ENCODE peak calls at places on chromosomes 6 and 20, in seven cellular contexts. E is HCT116, C is PC-3, D is mammary epithelial cell, W is H1, L is GM23248, R is trophoblast cell. J is an unnamed sample. For H3K36me3 and H3K79me2, the result is how much of the 10 kb centered on the place peaks cover.

GRCh38 chr6:108946695-108947094 is 98.5 kb downstream of the ARMC2 start:
- DNase-seq in L (peak), R (no peak), W (no peak), D (no peak), E (no peak), C (no peak), J (no peak)

GRCh38 chr20:36893801-36894200 is 17.9 kb downstream of the TLDC2 start:
- DNase-seq in C (no peak), R (no peak), D (no peak), W (no peak), L (no peak), E (no peak), J (no peak)

GRCh38 chr6:34022250-34022872 is 123.5 kb downstream of the GRM4 start:
- DNase-seq in C (no peak), W (no peak), L (no peak), D (no peak), E (no peak), R (no peak), J (no peak)

GRCh38 chr6:42551202-42551601 is 12.6 kb upstream of the UBR2 start:
- DNase-seq in W (no peak), C (no peak), E (no peak), D (no peak), L (peak), R (no peak), J (peak)

GRCh38 chr6:40957616-40958492 is 81.2 kb downstream of the UNC5CL start:
- DNase-seq in W (no peak), C (peak), L (peak), E (peak), D (peak), R (no peak), J (peak)

GRCh38 chr6:158784505-158784904 is 34.7 kb downstream of the EZR start:
- DNase-seq in L (peak), R (peak), W (no peak), E (no peak), D (peak), C (peak), J (peak)

GRCh38 chr20:8152183-8152582 is 20.1 kb downstream of the PLCB1 start:
- DNase-seq in R (no peak), L (peak), C (peak), E (no peak), D (no peak), W (no peak), J (peak)

GRCh38 chr20:53126185-53126584 is 154.0 kb downstream of the TSHZ2 start:
- DNase-seq in C (no peak), E (no peak), L (no peak), R (no peak), D (peak), W (no peak), J (peak)

GRCh38 chr6:110557226-110557625 is 80.8 kb upstream of the SLC22A16 start:
- DNase-seq in W (no peak), L (no peak), C (no peak), R (peak), D (no peak), E (no peak), J (no peak)

GRCh38 chr6:2477723-2478122 is 232.3 kb upstream of the GMDS start:
- DNase-seq in W (no peak), R (peak), D (no peak), L (no peak), C (no peak), E (no peak), J (no peak)

GRCh38 chr20:63519765-63520593 is 586 bp upstream of the PPDPF start:
- DNase-seq in L (peak), R (peak), E (no peak), D (peak), W (no peak), C (peak), J (peak)

GRCh38 chr6:139080255-139080920 is 51.8 kb downstream of the ABRACL start:
- DNase-seq in D (peak), C (peak), E (no peak), L (peak), W (no peak), R (no peak), J (no peak)
- H3K36me3 ChIP-seq in D (under half), C (under half), E (under half), L (under half), W (under half), R (under half), J (under half)

GRCh38 chr20:30168800-30169138 is 1088.7 kb upstream of the DEFB115 start:
- DNase-seq in W (no peak), E (no peak), D (no peak), R (no peak), L (no peak), C (no peak), J (no peak)

GRCh38 chr20:30168025-30168799 is 1089.3 kb upstream of the DEFB115 start:
- DNase-seq in L (peak), R (peak), C (no peak), E (no peak), W (no peak), D (no peak), J (no peak)

GRCh38 chr20:30167540-30167939 is 1089.9 kb upstream of the DEFB115 start:
- DNase-seq in W (no peak), C (no peak), L (no peak), D (no peak), R (no peak), E (no peak), J (no peak)
- H3K4me3 ChIP-seq in W (no peak), C (no peak), L (no peak), D (no peak), R (peak), E (no peak), J (no peak)

DNA sequence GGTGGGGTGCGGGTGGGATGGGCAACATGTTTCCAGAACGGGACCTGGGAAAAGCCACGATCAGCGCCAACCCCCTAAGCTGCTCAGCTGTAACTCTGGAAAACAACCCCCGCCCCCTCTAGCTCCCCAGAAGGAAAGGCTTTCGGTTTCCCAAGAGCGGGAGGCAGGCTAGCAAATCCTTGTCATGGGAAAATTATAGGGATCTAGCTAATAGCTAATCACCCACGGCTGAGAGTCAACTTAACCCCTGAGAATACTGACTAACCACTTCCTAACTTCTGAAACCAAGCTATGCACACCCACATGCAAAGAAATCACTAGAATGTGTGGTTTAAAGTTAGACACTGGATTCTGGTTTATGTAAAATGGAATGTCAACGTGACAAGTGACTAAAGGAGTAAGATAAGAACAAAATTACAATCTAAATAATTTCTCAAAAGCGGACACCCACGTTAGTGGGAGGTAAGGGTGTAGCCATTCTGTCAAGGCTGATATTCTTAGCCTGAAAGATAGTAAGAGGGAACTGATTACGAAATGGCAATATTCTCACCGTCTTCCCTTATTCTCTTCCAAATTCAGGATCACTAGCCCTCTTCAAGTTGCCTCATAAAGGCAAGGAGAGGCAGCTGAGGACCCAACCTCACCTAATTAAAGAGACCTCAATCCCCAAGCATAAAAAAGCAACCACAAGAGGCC is 20.1 kb downstream of the JAG1 start:
- DNase-seq in D (no peak), C (no peak), W (no peak), E (no peak), R (peak), L (peak), J (peak)
- H3K79me2 ChIP-seq in D (half or more), C (half or more), W (under half), E (under half), R (under half), L (under half), J (under half)

GRCh38 chr6:7311920-7312615 is 931 bp downstream of the SSR1 start:
- DNase-seq in L (peak), R (peak), D (peak), C (peak), E (no peak), W (no peak), J (peak)

GRCh38 chr6:7315684-7316366 is 2.8 kb upstream of the SSR1 start:
- DNase-seq in D (no peak), R (no peak), C (no peak), L (no peak), W (no peak), E (no peak), J (no peak)

GRCh38 chr6:7312616-7313504 is at the start of gene SSR1:
- DNase-seq in W (peak), R (peak), E (peak), L (peak), C (peak), D (peak), J (peak)

GRCh38 chr6:7314414-7314813 is 1.4 kb upstream of the SSR1 start:
- DNase-seq in W (no peak), R (no peak), D (no peak), C (no peak), E (no peak), L (no peak), J (no peak)

DNA sequence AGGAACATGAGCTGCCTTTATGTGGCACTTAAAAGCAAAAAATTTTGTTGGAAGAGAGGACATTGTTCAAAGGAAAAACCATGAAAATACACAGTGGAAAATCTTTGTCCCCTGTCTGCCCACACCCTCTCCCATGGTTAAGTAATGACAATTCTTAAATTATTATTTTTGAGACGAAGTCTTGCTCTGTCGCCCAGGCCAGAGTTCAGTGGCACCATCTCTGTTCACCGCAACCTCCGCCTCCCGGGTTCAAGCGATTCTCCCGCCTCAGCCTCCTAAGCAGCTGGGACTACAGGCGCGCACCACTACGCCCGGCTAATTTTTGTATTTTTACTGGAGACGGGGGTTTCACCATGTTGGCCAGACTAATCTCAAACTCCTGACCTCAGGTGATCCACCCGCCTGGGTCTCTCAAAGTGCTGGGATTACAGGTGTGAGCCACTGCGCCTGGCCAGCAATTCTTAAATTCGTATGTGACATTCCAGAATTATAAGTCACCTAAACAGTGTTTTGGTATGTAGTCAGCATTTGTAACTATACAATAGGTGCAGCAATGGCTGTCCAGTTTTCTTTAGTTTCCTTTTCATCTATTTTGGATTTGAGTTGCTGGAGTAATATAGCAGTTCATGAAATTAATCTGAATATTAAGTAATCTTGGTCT is 636 bp upstream of the SSR1 start:
- DNase-seq in C (peak), D (no peak), W (no peak), E (no peak), L (no peak), R (peak), J (no peak)
- H3K36me3 ChIP-seq in C (under half), D (under half), W (under half), E (under half), L (under half), R (under half), J (under half)

GRCh38 chr20:60024245-60024644 is 66.0 kb downstream of the CDH26 start:
- DNase-seq in D (no peak), W (no peak), C (no peak), L (no peak), E (no peak), R (no peak), J (no peak)
- H3K4me3 ChIP-seq in D (no peak), W (no peak), C (no peak), L (no peak), E (no peak), R (no peak), J (no peak)

DNA sequence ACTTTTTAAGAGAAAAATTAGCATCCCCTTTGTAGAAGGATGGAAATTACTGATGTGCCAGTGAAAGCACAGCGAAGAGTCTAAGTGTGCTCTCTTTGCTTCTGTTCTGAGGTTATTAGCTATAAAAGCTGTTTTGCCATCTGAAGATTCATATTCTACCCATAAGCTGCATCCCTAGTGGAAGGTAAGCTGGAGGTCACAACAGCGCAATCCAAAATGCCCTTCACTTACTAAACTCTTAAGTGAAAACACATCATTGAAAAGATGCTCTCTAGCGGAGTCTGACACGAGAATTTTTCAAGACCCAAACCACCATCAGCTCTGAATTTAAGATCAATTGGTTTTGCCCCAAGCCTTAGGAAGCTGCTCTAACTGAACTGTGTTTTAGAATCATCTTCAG is 113.5 kb downstream of the ZMYND8 start:
- DNase-seq in W (no peak), E (no peak), L (no peak), C (no peak), R (no peak), D (no peak), J (no peak)
- H3K79me2 ChIP-seq in W (under half), E (under half), L (under half), C (under half), R (under half), D (under half), J (under half)

GRCh38 chr6:31970604-31971271 is 1.2 kb downstream of the DXO start:
- DNase-seq in E (no peak), D (no peak), C (peak), R (no peak), W (no peak), L (peak), J (no peak)

GRCh38 chr6:31971279-31971992 is 502 bp downstream of the DXO start:
- DNase-seq in L (no peak), C (no peak), W (no peak), D (no peak), R (no peak), E (no peak), J (no peak)

GRCh38 chr6:31968326-31968725 is 3.6 kb downstream of the DXO start:
- DNase-seq in W (no peak), C (no peak), L (no peak), D (no peak), R (no peak), E (no peak), J (no peak)

GRCh38 chr6:31968791-31969711 is 2.9 kb downstream of the DXO start:
- DNase-seq in C (no peak), E (no peak), W (no peak), D (no peak), R (no peak), L (no peak), J (no peak)

GRCh38 chr6:31969712-31970603 is 2.0 kb downstream of the DXO start:
- DNase-seq in C (no peak), W (no peak), E (no peak), D (no peak), L (peak), R (no peak), J (no peak)
- H3K36me3 ChIP-seq in C (under half), W (under half), E (under half), D (under half), L (under half), R (half or more), J (under half)

GRCh38 chr6:81750660-81751387 is 1.7 kb downstream of the TENT5A start:
- DNase-seq in R (peak), L (peak), D (peak), W (no peak), E (no peak), C (peak), J (no peak)

GRCh38 chr6:81748946-81749345 is 3.5 kb downstream of the TENT5A start:
- DNase-seq in L (peak), D (no peak), E (no peak), R (peak), W (no peak), C (no peak), J (no peak)

GRCh38 chr6:81750201-81750600 is 2.3 kb downstream of the TENT5A start:
- DNase-seq in R (no peak), L (peak), E (no peak), C (no peak), D (no peak), W (no peak), J (no peak)

GRCh38 chr6:81751388-81752083 is 945 bp downstream of the TENT5A start:
- DNase-seq in L (peak), R (peak), E (peak), W (no peak), D (peak), C (peak), J (peak)

DNA sequence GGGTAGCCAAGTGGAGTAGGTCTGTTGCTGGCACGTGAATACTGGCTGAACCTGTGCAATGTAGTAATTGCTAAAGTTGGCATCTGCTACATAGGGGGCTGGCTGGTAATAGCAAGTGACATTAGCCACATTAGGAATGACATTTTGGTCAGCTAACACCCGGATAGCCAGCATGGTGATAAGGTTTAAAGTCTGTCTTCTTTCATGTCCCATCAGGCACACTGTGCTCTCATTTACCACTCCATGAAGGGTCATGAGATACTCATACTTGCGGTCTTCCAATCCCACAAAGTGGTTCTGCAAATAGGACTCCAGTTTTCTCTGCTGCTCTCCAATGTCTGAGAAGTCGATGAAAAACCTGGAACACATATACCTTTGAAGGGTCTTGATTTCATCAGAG is 2.8 kb downstream of the TENT5A start:
- DNase-seq in W (no peak), D (no peak), R (peak), E (no peak), L (peak), C (no peak), J (no peak)
- H3K4me3 ChIP-seq in W (no peak), D (no peak), R (no peak), E (no peak), L (peak), C (peak), J (peak)

J was measured in fibroblast of lung.